ENCODE peak calls at places on chromosome 21, in eight cellular contexts. One of them, this sample, is unnamed. For H4K20me1, the result is how much of the 10 kb centered on the place peaks cover.

GRCh38 chr21:42599962-42600361 is 53.5 kb upstream of the PDE9A start:
- DNase-seq in SK-N-SH: no peak
- DNase-seq in K562: no peak
- DNase-seq in GM12878: no peak
- DNase-seq in HepG2: no peak
- DNase-seq in endothelial cell of umbilical vein: no peak
- DNase-seq in HCT116: no peak
- DNase-seq in H1: no peak
- DNase-seq in this sample: no peak

GRCh38 chr21:37266515-37267221 is 466 bp downstream of the VPS26C start:
- DNase-seq in GM12878: no peak
- DNase-seq in H1: peak
- DNase-seq in SK-N-SH: peak
- DNase-seq in HepG2: peak
- DNase-seq in K562: no peak
- DNase-seq in endothelial cell of umbilical vein: peak
- DNase-seq in HCT116: no peak
- DNase-seq in this sample: no peak

GRCh38 chr21:28727809-28728208 is 264.9 kb downstream of the LTN1 start:
- DNase-seq in H1: no peak
- DNase-seq in HepG2: no peak
- DNase-seq in SK-N-SH: no peak
- DNase-seq in K562: no peak
- DNase-seq in GM12878: no peak
- DNase-seq in endothelial cell of umbilical vein: no peak
- DNase-seq in HCT116: no peak
- DNase-seq in this sample: no peak

GRCh38 chr21:33152228-33153130 is 77.3 kb upstream of the IFNAR2 start:
- DNase-seq in K562: no peak
- DNase-seq in H1: no peak
- DNase-seq in HepG2: no peak
- DNase-seq in endothelial cell of umbilical vein: no peak
- DNase-seq in SK-N-SH: peak
- DNase-seq in HCT116: no peak
- DNase-seq in GM12878: no peak
- DNase-seq in this sample: no peak

GRCh38 chr21:34579411-34579810 is 35.5 kb downstream of the RCAN1 start:
- DNase-seq in K562: no peak
- DNase-seq in SK-N-SH: no peak
- DNase-seq in HCT116: no peak
- DNase-seq in HepG2: no peak
- DNase-seq in GM12878: no peak
- DNase-seq in H1: no peak
- DNase-seq in endothelial cell of umbilical vein: no peak
- DNase-seq in this sample: no peak

GRCh38 chr21:23811802-23812201 is 1795.5 kb downstream of the MRPL39 start:
- DNase-seq in K562: no peak
- DNase-seq in GM12878: no peak
- DNase-seq in HepG2: no peak
- DNase-seq in endothelial cell of umbilical vein: no peak
- DNase-seq in SK-N-SH: no peak
- DNase-seq in HCT116: no peak
- DNase-seq in H1: no peak
- DNase-seq in this sample: no peak

GRCh38 chr21:33655591-33656221 is 13.4 kb downstream of the ITSN1 start:
- DNase-seq in endothelial cell of umbilical vein: peak
- DNase-seq in HepG2: no peak
- DNase-seq in K562: peak
- DNase-seq in H1: no peak
- DNase-seq in GM12878: no peak
- DNase-seq in HCT116: peak
- DNase-seq in SK-N-SH: no peak
- DNase-seq in this sample: peak

GRCh38 chr21:15826908-15827601 is 97.3 kb downstream of the USP25 start:
- DNase-seq in K562: no peak
- DNase-seq in SK-N-SH: no peak
- DNase-seq in GM12878: no peak
- DNase-seq in endothelial cell of umbilical vein: no peak
- DNase-seq in HCT116: no peak
- DNase-seq in HepG2: no peak
- DNase-seq in H1: no peak
- DNase-seq in this sample: no peak

GRCh38 chr21:29130234-29130993 is at the start of gene MAP3K7CL:
- DNase-seq in HepG2: no peak
- DNase-seq in endothelial cell of umbilical vein: no peak
- DNase-seq in SK-N-SH: no peak
- DNase-seq in H1: no peak
- DNase-seq in HCT116: no peak
- DNase-seq in GM12878: no peak
- DNase-seq in K562: no peak
- DNase-seq in this sample: no peak

GRCh38 chr21:45859041-45859761 is 122.4 kb upstream of the COL6A1 start:
- DNase-seq in SK-N-SH: no peak
- DNase-seq in K562: no peak
- DNase-seq in endothelial cell of umbilical vein: no peak
- DNase-seq in GM12878: no peak
- DNase-seq in HCT116: no peak
- DNase-seq in H1: peak
- DNase-seq in HepG2: peak
- DNase-seq in this sample: no peak

GRCh38 chr21:42572906-42573495 is 59.3 kb downstream of the SLC37A1 start:
- DNase-seq in K562: no peak
- DNase-seq in HCT116: no peak
- DNase-seq in SK-N-SH: no peak
- DNase-seq in GM12878: no peak
- DNase-seq in HepG2: no peak
- DNase-seq in H1: no peak
- DNase-seq in endothelial cell of umbilical vein: no peak
- DNase-seq in this sample: no peak

GRCh38 chr21:14838400-14838799 is 226.4 kb downstream of the NRIP1 start:
- DNase-seq in HCT116: no peak
- DNase-seq in K562: no peak
- DNase-seq in H1: no peak
- DNase-seq in SK-N-SH: no peak
- DNase-seq in GM12878: no peak
- DNase-seq in HepG2: no peak
- DNase-seq in endothelial cell of umbilical vein: no peak
- DNase-seq in this sample: no peak

GRCh38 chr21:9755611-9756010 is 765.8 kb upstream of the TPTE start:
- DNase-seq in GM12878: no peak
- DNase-seq in H1: no peak
- DNase-seq in endothelial cell of umbilical vein: no peak
- DNase-seq in SK-N-SH: no peak
- DNase-seq in HCT116: no peak
- DNase-seq in HepG2: no peak
- DNase-seq in K562: no peak
- DNase-seq in this sample: no peak

GRCh38 chr21:46537026-46537425 is 67.9 kb downstream of the S100B start:
- DNase-seq in K562: no peak
- DNase-seq in GM12878: no peak
- DNase-seq in HCT116: no peak
- DNase-seq in HepG2: no peak
- DNase-seq in endothelial cell of umbilical vein: no peak
- DNase-seq in SK-N-SH: no peak
- DNase-seq in H1: no peak
- DNase-seq in this sample: no peak

GRCh38 chr21:19122371-19122770 is 718.8 kb upstream of the TMPRSS15 start:
- DNase-seq in HepG2: no peak
- DNase-seq in HCT116: no peak
- DNase-seq in GM12878: no peak
- DNase-seq in H1: no peak
- DNase-seq in K562: no peak
- DNase-seq in SK-N-SH: no peak
- DNase-seq in endothelial cell of umbilical vein: no peak
- DNase-seq in this sample: no peak

GRCh38 chr21:44370027-44370735 is 16.8 kb downstream of the TRPM2 start:
- DNase-seq in HCT116: no peak
- DNase-seq in SK-N-SH: peak
- DNase-seq in H1: peak
- DNase-seq in K562: peak
- DNase-seq in HepG2: peak
- DNase-seq in endothelial cell of umbilical vein: no peak
- DNase-seq in GM12878: no peak
- DNase-seq in this sample: peak

GRCh38 chr21:15964181-15964855 is 234.5 kb downstream of the USP25 start:
- DNase-seq in SK-N-SH: no peak
- DNase-seq in HCT116: no peak
- DNase-seq in GM12878: no peak
- DNase-seq in HepG2: no peak
- DNase-seq in K562: no peak
- DNase-seq in endothelial cell of umbilical vein: no peak
- DNase-seq in H1: no peak
- DNase-seq in this sample: no peak

GRCh38 chr21:17727361-17727760 is 91.8 kb downstream of the C21orf91 start:
- DNase-seq in K562: no peak
- DNase-seq in endothelial cell of umbilical vein: no peak
- DNase-seq in HCT116: no peak
- DNase-seq in SK-N-SH: no peak
- DNase-seq in GM12878: no peak
- DNase-seq in HepG2: no peak
- DNase-seq in H1: no peak
- DNase-seq in this sample: no peak

GRCh38 chr21:17730782-17731181 is 88.4 kb downstream of the C21orf91 start:
- DNase-seq in HCT116: no peak
- DNase-seq in SK-N-SH: no peak
- DNase-seq in H1: no peak
- DNase-seq in endothelial cell of umbilical vein: peak
- DNase-seq in HepG2: no peak
- DNase-seq in GM12878: no peak
- DNase-seq in K562: no peak
- DNase-seq in this sample: no peak

GRCh38 chr21:17725339-17725738 is 93.8 kb downstream of the C21orf91 start:
- DNase-seq in HepG2: no peak
- DNase-seq in SK-N-SH: no peak
- DNase-seq in GM12878: no peak
- DNase-seq in HCT116: no peak
- DNase-seq in K562: no peak
- DNase-seq in H1: no peak
- DNase-seq in endothelial cell of umbilical vein: no peak
- DNase-seq in this sample: no peak

GRCh38 chr21:17729455-17729854 is 89.7 kb downstream of the C21orf91 start:
- DNase-seq in H1: no peak
- DNase-seq in SK-N-SH: no peak
- DNase-seq in endothelial cell of umbilical vein: no peak
- DNase-seq in HepG2: no peak
- DNase-seq in HCT116: no peak
- DNase-seq in K562: no peak
- DNase-seq in GM12878: no peak
- DNase-seq in this sample: no peak

DNA sequence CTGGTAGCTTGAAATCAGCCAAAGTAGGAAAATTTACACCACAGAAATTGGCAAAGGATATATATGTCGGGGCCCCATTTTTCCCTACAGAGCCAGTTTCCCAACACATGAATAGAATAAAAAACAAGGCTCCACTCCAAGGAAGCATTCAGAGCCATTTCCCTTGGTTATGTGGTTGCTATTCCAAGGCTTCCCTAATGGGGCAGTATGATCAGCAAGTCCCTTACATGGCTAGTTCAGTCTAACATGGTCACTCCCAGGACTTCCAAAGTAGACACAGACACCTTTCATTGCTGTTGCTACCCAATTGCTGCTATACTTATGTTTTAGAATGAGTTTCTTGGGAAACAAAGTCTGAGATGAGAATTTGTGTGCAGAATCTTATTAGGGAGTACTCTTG is 93.1 kb downstream of the C21orf91 start:
- DNase-seq in H1: no peak
- DNase-seq in SK-N-SH: peak
- DNase-seq in HepG2: peak
- DNase-seq in K562: no peak
- DNase-seq in HCT116: peak
- DNase-seq in GM12878: no peak
- DNase-seq in endothelial cell of umbilical vein: no peak
- DNase-seq in this sample: peak
- TF ChIP-seq CTCF in H1: peak
- TF ChIP-seq CTCF in SK-N-SH: peak
- TF ChIP-seq CTCF in HepG2: peak
- TF ChIP-seq CTCF in K562: no peak
- TF ChIP-seq CTCF in HCT116: no peak
- TF ChIP-seq CTCF in GM12878: peak
- TF ChIP-seq CTCF in endothelial cell of umbilical vein: no peak
- TF ChIP-seq CTCF in this sample: peak

DNA sequence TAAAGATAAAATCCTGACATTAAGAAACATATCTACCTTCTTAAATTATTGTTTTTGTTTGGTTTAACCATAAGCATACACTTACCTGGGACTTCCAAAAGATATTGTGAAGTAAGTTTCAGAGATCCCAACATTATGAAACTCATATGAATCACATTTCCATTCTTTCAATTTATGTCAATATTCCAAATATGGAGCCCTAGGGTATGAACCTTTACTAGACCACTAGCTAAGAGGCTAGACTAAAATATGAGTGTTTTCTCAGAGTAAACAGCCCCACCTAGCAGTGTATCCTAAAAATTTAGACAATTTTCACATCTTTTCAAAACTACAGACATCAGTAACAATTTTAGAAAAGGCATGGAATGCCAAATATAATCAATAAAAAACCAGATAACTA is 24.4 kb downstream of the SCAF4 start:
- DNase-seq in SK-N-SH: no peak
- DNase-seq in GM12878: no peak
- DNase-seq in endothelial cell of umbilical vein: no peak
- DNase-seq in HepG2: no peak
- DNase-seq in H1: no peak
- DNase-seq in HCT116: no peak
- DNase-seq in K562: no peak
- DNase-seq in this sample: no peak
- H4K20me1 ChIP-seq in SK-N-SH: half or more
- H4K20me1 ChIP-seq in GM12878: under half
- H4K20me1 ChIP-seq in endothelial cell of umbilical vein: under half
- H4K20me1 ChIP-seq in HepG2: half or more
- H4K20me1 ChIP-seq in H1: under half
- H4K20me1 ChIP-seq in HCT116: under half
- H4K20me1 ChIP-seq in K562: under half
- H4K20me1 ChIP-seq in this sample: half or more

DNA sequence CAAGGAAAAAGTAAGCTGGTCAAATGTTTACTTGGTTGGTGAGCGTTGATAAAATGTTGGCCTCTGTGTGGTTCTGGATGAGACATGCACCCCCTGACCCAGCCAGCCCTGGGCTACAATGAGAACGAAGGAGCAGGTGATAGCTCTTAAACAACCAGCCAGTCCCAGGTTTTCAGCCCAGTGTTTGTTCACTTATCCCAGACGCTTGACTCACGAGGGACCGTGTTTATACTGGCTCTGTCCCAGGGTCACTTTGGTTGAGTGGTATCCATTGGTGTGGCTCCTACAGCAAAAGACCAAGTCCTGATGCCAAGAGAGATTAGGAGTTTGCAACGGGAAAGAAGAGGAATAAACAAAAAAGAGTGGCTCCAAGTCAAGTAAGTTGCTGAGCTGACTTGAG is 86.9 kb downstream of the KCNJ15 start:
- DNase-seq in endothelial cell of umbilical vein: peak
- DNase-seq in HCT116: no peak
- DNase-seq in H1: no peak
- DNase-seq in K562: no peak
- DNase-seq in SK-N-SH: no peak
- DNase-seq in GM12878: no peak
- DNase-seq in HepG2: no peak
- DNase-seq in this sample: no peak
- TF ChIP-seq POLR2AphosphoS5 in endothelial cell of umbilical vein: peak
- TF ChIP-seq POLR2AphosphoS5 in HCT116: no peak
- TF ChIP-seq POLR2AphosphoS5 in H1: no peak
- TF ChIP-seq POLR2AphosphoS5 in K562: no peak
- TF ChIP-seq POLR2AphosphoS5 in SK-N-SH: no peak
- TF ChIP-seq POLR2AphosphoS5 in GM12878: no peak
- TF ChIP-seq POLR2AphosphoS5 in HepG2: no peak
- TF ChIP-seq POLR2AphosphoS5 in this sample: no peak

GRCh38 chr21:35984654-35985366 is 75.5 kb downstream of the SETD4 start:
- DNase-seq in HepG2: peak
- DNase-seq in SK-N-SH: no peak
- DNase-seq in K562: no peak
- DNase-seq in HCT116: no peak
- DNase-seq in H1: no peak
- DNase-seq in GM12878: no peak
- DNase-seq in endothelial cell of umbilical vein: no peak
- DNase-seq in this sample: peak
- TF ChIP-seq CTCF in HepG2: peak
- TF ChIP-seq CTCF in SK-N-SH: no peak
- TF ChIP-seq CTCF in K562: no peak
- TF ChIP-seq CTCF in HCT116: no peak
- TF ChIP-seq CTCF in H1: peak
- TF ChIP-seq CTCF in GM12878: no peak
- TF ChIP-seq CTCF in endothelial cell of umbilical vein: no peak
- TF ChIP-seq CTCF in this sample: peak